ENCODE peak calls at places on chromosomes 4 and X, in seven cellular contexts. M, C, X, T, J, R and W are unnamed samples.

GRCh38 chrX:149540133-149540620 is 635 bp upstream of the EOLA1 start:
- DNase-seq in C (peak; percentile 70), R (peak; percentile 88), X (peak; percentile 92), T (peak; percentile 91), J (peak; percentile 92), M (peak; percentile 64), W (peak; percentile 94)

GRCh38 chr4:26051278-26051677 is 137.3 kb downstream of the SMIM20 start:
- DNase-seq in R (peak; percentile 72), C (no peak), M (no peak), J (no peak), X (no peak), T (no peak), W (no peak)

GRCh38 chr4:109645874-109646591 is 57.2 kb downstream of the CASP6 start:
- DNase-seq in J (no peak), R (no peak), M (no peak), T (no peak), X (no peak), C (no peak), W (no peak)

GRCh38 chrX:97563531-97564133 is 679.9 kb downstream of the RPA4 start:
- DNase-seq in X (peak; percentile 31), T (peak; percentile 74), J (no peak), C (peak; percentile 29), R (peak; percentile 61), M (no peak), W (no peak)

GRCh38 chr4:104138154-104138553 is 356.5 kb downstream of the CXXC4 start:
- DNase-seq in J (no peak), T (no peak), X (no peak), R (no peak), M (no peak), C (no peak), W (no peak)

GRCh38 chr4:75895744-75896314 is 6.4 kb downstream of the PPEF2 start:
- DNase-seq in C (peak; percentile 3), M (no peak), X (no peak), T (peak; percentile 9), R (peak; percentile 24), J (no peak), W (no peak)

GRCh38 chr4:1550122-1551070 is 133.7 kb downstream of the FAM53A start:
- DNase-seq in R (no peak), T (no peak), C (no peak), X (no peak), J (no peak), M (no peak), W (peak; percentile 67)

GRCh38 chrX:17067534-17067933 is 121.1 kb downstream of the REPS2 start:
- DNase-seq in X (no peak), M (no peak), T (no peak), C (no peak), R (no peak), J (no peak), W (no peak)

GRCh38 chr4:4694296-4694772 is 152.5 kb upstream of the STX18 start:
- DNase-seq in J (peak; percentile 63), X (no peak), T (no peak), R (peak; percentile 42), C (no peak), M (no peak), W (no peak)

GRCh38 chrX:108722561-108722960 is 13.8 kb downstream of the IRS4 start:
- DNase-seq in R (no peak), T (no peak), J (no peak), C (no peak), M (no peak), X (no peak), W (no peak)

GRCh38 chrX:20361890-20362262 is 95.2 kb upstream of the RPS6KA3 start:
- DNase-seq in X (no peak), C (no peak), R (peak; percentile 85), T (no peak), M (no peak), J (peak; percentile 77), W (no peak)

GRCh38 chr4:165610679-165611551 is 232.1 kb downstream of the CPE start:
- DNase-seq in R (no peak), X (no peak), J (no peak), M (no peak), C (no peak), T (no peak), W (no peak)

GRCh38 chr4:982814-983213 is 4.0 kb upstream of the IDUA start:
- DNase-seq in T (no peak), C (no peak), R (no peak), M (no peak), X (no peak), J (no peak), W (no peak)

GRCh38 chrX:150463566-150463965 is 100.4 kb downstream of the MAMLD1 start:
- DNase-seq in R (no peak), T (no peak), M (no peak), C (no peak), X (no peak), J (no peak), W (no peak)

GRCh38 chr4:6641971-6642320 is 1.5 kb downstream of the MRFAP1 start:
- DNase-seq in X (no peak), J (no peak), C (no peak), T (no peak), R (no peak), M (no peak), W (no peak)

GRCh38 chrX:35726176-35726575 is 72.0 kb upstream of the MAGEB16 start:
- DNase-seq in C (peak; percentile 8), R (no peak), X (no peak), J (no peak), M (no peak), T (no peak), W (no peak)

GRCh38 chr4:11765849-11766453 is 337.3 kb upstream of the HS3ST1 start:
- DNase-seq in M (no peak), R (no peak), C (peak; percentile 19), J (no peak), T (peak; percentile 10), X (no peak), W (no peak)

GRCh38 chr4:75385139-75385538 is 129.1 kb downstream of the RCHY1 start:
- DNase-seq in T (no peak), C (no peak), J (no peak), R (no peak), M (no peak), X (no peak), W (no peak)

GRCh38 chr4:1571986-1572385 is 112.1 kb downstream of the FAM53A start:
- DNase-seq in X (no peak), C (no peak), T (no peak), R (no peak), J (no peak), M (no peak), W (peak; percentile 57)

GRCh38 chr4:140372607-140373327 is 679 bp upstream of the SCOC start:
- DNase-seq in J (no peak), X (no peak), R (peak; percentile 12), C (no peak), M (no peak), T (peak; percentile 36), W (no peak)

GRCh38 chr4:81314196-81314896 is 99.3 kb upstream of the PRKG2 start:
- DNase-seq in C (no peak), R (peak; percentile 68), X (peak; percentile 83), J (peak; percentile 82), M (no peak), T (no peak), W (no peak)

GRCh38 chr4:47224361-47224760 is 193.0 kb downstream of the GABRB1 start:
- DNase-seq in R (no peak), X (no peak), M (no peak), C (no peak), J (no peak), T (no peak), W (no peak)

GRCh38 chr4:164807611-164808010 is 53.7 kb downstream of the SMIM31 start:
- DNase-seq in R (no peak), C (peak; percentile 86), T (no peak), X (peak; percentile 36), M (no peak), J (peak; percentile 82), W (no peak)

GRCh38 chr4:42654606-42655005 is 2.3 kb downstream of the ATP8A1 start:
- DNase-seq in X (no peak), C (no peak), J (peak; percentile 38), T (no peak), M (no peak), R (peak; percentile 59), W (no peak)

GRCh38 chr4:67545199-67545995 is at the start of gene CENPC:
- DNase-seq in R (peak; percentile 98), X (peak; percentile 96), J (peak; percentile 97), C (peak; percentile 96), T (peak; percentile 97), M (peak; percentile 86), W (peak; percentile 98)

GRCh38 chr4:140186651-140187315 is 32.8 kb upstream of the MAML3 start:
- DNase-seq in C (peak; percentile 37), T (no peak), J (no peak), X (peak; percentile 50), M (no peak), R (peak; percentile 44), W (no peak)

GRCh38 chr4:38873290-38873949 is 5.8 kb downstream of the FAM114A1 start:
- DNase-seq in T (no peak), M (no peak), J (no peak), X (no peak), C (no peak), R (no peak), W (no peak)
- TF ChIP-seq CTCF in T (no peak), M (peak; percentile 18), J (no peak), X (no peak), C (peak; percentile 12), R (no peak), W (peak; percentile 37)

DNA sequence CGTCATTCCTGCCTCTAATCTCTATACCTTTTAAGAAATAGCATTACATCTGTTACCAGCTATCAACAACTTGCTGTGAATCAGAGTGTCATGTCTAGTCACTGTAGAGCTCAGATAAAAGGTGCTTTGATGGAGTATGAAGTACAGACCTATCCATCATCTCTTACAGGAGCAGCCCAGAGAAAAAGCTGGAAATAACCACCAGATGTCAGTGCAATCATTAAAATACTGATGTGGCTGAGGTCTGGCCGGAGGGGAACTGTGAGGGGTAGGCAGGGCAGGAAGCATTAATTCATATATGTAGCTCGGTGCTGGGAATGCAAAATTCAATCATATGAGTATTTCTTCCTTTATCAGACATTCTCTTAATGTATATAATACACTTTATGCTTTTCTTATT is 100.6 kb downstream of the AKAP4 start:
- DNase-seq in C (no peak), M (no peak), T (no peak), X (no peak), R (no peak), J (peak; percentile 44), W (no peak)
- TF ChIP-seq CTCF in C (peak; percentile 12), M (peak; percentile 45), T (peak; percentile 43), X (no peak), R (peak; percentile 23), J (peak; percentile 38), W (peak; percentile 70)

DNA sequence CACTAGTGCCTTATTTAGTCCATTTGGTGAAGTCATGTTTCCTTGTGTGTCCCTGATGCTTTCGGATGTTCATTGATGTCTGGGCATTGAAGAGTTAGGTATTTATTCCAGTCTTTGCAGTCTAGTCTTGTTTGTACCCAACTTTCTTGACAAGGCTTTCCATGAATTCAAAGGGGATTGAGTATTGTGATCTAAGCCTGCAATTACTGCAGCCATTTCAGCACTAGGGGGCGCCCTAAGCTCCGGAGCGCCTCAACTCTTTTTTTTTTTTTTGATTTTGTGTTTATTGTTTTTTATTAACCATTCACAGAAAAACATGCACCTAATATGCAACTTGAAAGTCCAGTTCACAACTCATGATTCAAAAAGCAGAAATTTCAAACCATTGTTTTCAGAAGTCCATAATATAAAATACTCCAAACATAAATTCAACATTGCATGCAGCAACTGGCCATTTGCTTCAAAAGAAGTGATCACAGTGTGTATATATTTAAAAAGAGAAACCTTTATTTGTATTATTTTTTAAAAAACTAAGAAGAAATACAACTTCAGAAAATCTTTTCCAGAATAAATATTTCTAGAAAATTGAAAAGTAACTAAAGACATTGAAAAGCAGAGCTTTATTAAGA is 59.2 kb downstream of the PTPN13 start:
- DNase-seq in C (no peak), M (no peak), X (no peak), R (no peak), T (peak; percentile 10), J (no peak), W (no peak)
- TF ChIP-seq CTCF in C (no peak), M (peak; percentile 15), X (no peak), R (peak; percentile 17), T (peak; percentile 53), J (peak; percentile 31), W (peak; percentile 61)

GRCh38 chrX:115189110-115189509 is at the start of gene RBMXL3:
- DNase-seq in C (no peak), M (no peak), T (no peak), R (no peak), J (no peak), X (no peak), W (no peak)
- TF ChIP-seq CTCF in C (no peak), M (no peak), T (no peak), R (no peak), J (no peak), X (no peak), W (no peak)